ENCODE peak calls at places on chromosomes 5 and 9, in ten cellular contexts. One of them, this sample, is unnamed.

GRCh38 chr5:57172466-57172961 is 1.3 kb upstream of the GPBP1 start:
- DNase-seq in HepG2: no peak
- DNase-seq in H1: no peak
- DNase-seq in upper lobe of left lung: peak
- DNase-seq in transverse colon: no peak
- DNase-seq in stomach: no peak
- DNase-seq in HCT116: no peak
- DNase-seq in vagina: no peak
- DNase-seq in endothelial cell of umbilical vein: peak
- DNase-seq in spleen: no peak
- DNase-seq in this sample: no peak

GRCh38 chr9:94872921-94873511 is 146.5 kb downstream of the AOPEP start:
- DNase-seq in endothelial cell of umbilical vein: peak
- DNase-seq in H1: no peak
- DNase-seq in upper lobe of left lung: no peak
- DNase-seq in HCT116: no peak
- DNase-seq in vagina: no peak
- DNase-seq in stomach: no peak
- DNase-seq in spleen: no peak
- DNase-seq in HepG2: no peak
- DNase-seq in transverse colon: no peak
- DNase-seq in this sample: no peak

GRCh38 chr5:180718810-180719453 is 20.9 kb downstream of the OR2Y1 start:
- DNase-seq in HCT116: peak
- DNase-seq in H1: no peak
- DNase-seq in stomach: no peak
- DNase-seq in transverse colon: peak
- DNase-seq in endothelial cell of umbilical vein: peak
- DNase-seq in spleen: no peak
- DNase-seq in upper lobe of left lung: no peak
- DNase-seq in vagina: no peak
- DNase-seq in HepG2: peak
- DNase-seq in this sample: no peak

GRCh38 chr9:17394868-17395488 is 183.9 kb upstream of the SH3GL2 start:
- DNase-seq in spleen: no peak
- DNase-seq in endothelial cell of umbilical vein: no peak
- DNase-seq in HCT116: no peak
- DNase-seq in vagina: no peak
- DNase-seq in upper lobe of left lung: no peak
- DNase-seq in stomach: no peak
- DNase-seq in H1: no peak
- DNase-seq in transverse colon: no peak
- DNase-seq in HepG2: no peak
- DNase-seq in this sample: no peak

GRCh38 chr5:72956324-72957140 is 691 bp downstream of the FCHO2 start:
- DNase-seq in H1: peak
- DNase-seq in endothelial cell of umbilical vein: peak
- DNase-seq in upper lobe of left lung: peak
- DNase-seq in transverse colon: peak
- DNase-seq in stomach: peak
- DNase-seq in vagina: no peak
- DNase-seq in spleen: peak
- DNase-seq in HepG2: peak
- DNase-seq in HCT116: no peak
- DNase-seq in this sample: peak

GRCh38 chr5:125291447-125291846 is 545.0 kb upstream of the ZNF608 start:
- DNase-seq in H1: no peak
- DNase-seq in spleen: no peak
- DNase-seq in transverse colon: no peak
- DNase-seq in upper lobe of left lung: no peak
- DNase-seq in vagina: no peak
- DNase-seq in stomach: no peak
- DNase-seq in HCT116: no peak
- DNase-seq in endothelial cell of umbilical vein: no peak
- DNase-seq in HepG2: no peak
- DNase-seq in this sample: no peak

GRCh38 chr5:73119492-73120157 is 750 bp upstream of the TMEM171 start:
- DNase-seq in stomach: peak
- DNase-seq in upper lobe of left lung: peak
- DNase-seq in vagina: no peak
- DNase-seq in HepG2: no peak
- DNase-seq in endothelial cell of umbilical vein: peak
- DNase-seq in H1: peak
- DNase-seq in transverse colon: peak
- DNase-seq in HCT116: no peak
- DNase-seq in spleen: peak
- DNase-seq in this sample: no peak

GRCh38 chr9:33288828-33289483 is 1.4 kb upstream of the NFX1 start:
- DNase-seq in endothelial cell of umbilical vein: no peak
- DNase-seq in upper lobe of left lung: no peak
- DNase-seq in transverse colon: peak
- DNase-seq in H1: no peak
- DNase-seq in spleen: peak
- DNase-seq in HepG2: no peak
- DNase-seq in vagina: no peak
- DNase-seq in HCT116: no peak
- DNase-seq in stomach: no peak
- DNase-seq in this sample: no peak

GRCh38 chr5:109650451-109650850 is 39.3 kb upstream of the MAN2A1 start:
- DNase-seq in upper lobe of left lung: no peak
- DNase-seq in endothelial cell of umbilical vein: no peak
- DNase-seq in transverse colon: no peak
- DNase-seq in vagina: no peak
- DNase-seq in stomach: no peak
- DNase-seq in spleen: no peak
- DNase-seq in HCT116: no peak
- DNase-seq in HepG2: no peak
- DNase-seq in H1: no peak
- DNase-seq in this sample: no peak

GRCh38 chr5:150258126-150258525 is 31.4 kb downstream of the CAMK2A start:
- DNase-seq in H1: no peak
- DNase-seq in endothelial cell of umbilical vein: no peak
- DNase-seq in vagina: no peak
- DNase-seq in spleen: no peak
- DNase-seq in transverse colon: no peak
- DNase-seq in stomach: no peak
- DNase-seq in upper lobe of left lung: no peak
- DNase-seq in HCT116: no peak
- DNase-seq in HepG2: no peak
- DNase-seq in this sample: no peak

GRCh38 chr5:115389799-115390382 is 93.4 kb upstream of the CCDC112 start:
- DNase-seq in transverse colon: no peak
- DNase-seq in endothelial cell of umbilical vein: no peak
- DNase-seq in upper lobe of left lung: peak
- DNase-seq in H1: peak
- DNase-seq in HepG2: no peak
- DNase-seq in HCT116: no peak
- DNase-seq in stomach: peak
- DNase-seq in spleen: peak
- DNase-seq in vagina: no peak
- DNase-seq in this sample: no peak

GRCh38 chr9:23643656-23644258 is 182.3 kb downstream of the ELAVL2 start:
- DNase-seq in HepG2: no peak
- DNase-seq in endothelial cell of umbilical vein: no peak
- DNase-seq in vagina: no peak
- DNase-seq in HCT116: no peak
- DNase-seq in upper lobe of left lung: no peak
- DNase-seq in spleen: no peak
- DNase-seq in stomach: no peak
- DNase-seq in H1: no peak
- DNase-seq in transverse colon: no peak
- DNase-seq in this sample: no peak

GRCh38 chr9:98118640-98119601 is at the start of gene TRIM14:
- DNase-seq in vagina: no peak
- DNase-seq in stomach: peak
- DNase-seq in HCT116: peak
- DNase-seq in endothelial cell of umbilical vein: peak
- DNase-seq in H1: peak
- DNase-seq in spleen: peak
- DNase-seq in transverse colon: peak
- DNase-seq in HepG2: peak
- DNase-seq in upper lobe of left lung: peak
- DNase-seq in this sample: peak
- TF ChIP-seq POLR2A in vagina: no peak
- TF ChIP-seq POLR2A in stomach: no peak
- TF ChIP-seq POLR2A in HCT116: no peak
- TF ChIP-seq POLR2A in endothelial cell of umbilical vein: no peak
- TF ChIP-seq POLR2A in H1: no peak
- TF ChIP-seq POLR2A in spleen: no peak
- TF ChIP-seq POLR2A in transverse colon: peak
- TF ChIP-seq POLR2A in HepG2: peak
- TF ChIP-seq POLR2A in upper lobe of left lung: no peak
- TF ChIP-seq POLR2A in this sample: no peak

GRCh38 chr9:91428927-91429351 is 5.3 kb upstream of the NFIL3 start:
- DNase-seq in upper lobe of left lung: peak
- DNase-seq in H1: no peak
- DNase-seq in endothelial cell of umbilical vein: no peak
- DNase-seq in HCT116: no peak
- DNase-seq in spleen: no peak
- DNase-seq in HepG2: no peak
- DNase-seq in stomach: no peak
- DNase-seq in vagina: no peak
- DNase-seq in transverse colon: no peak
- DNase-seq in this sample: no peak
- TF ChIP-seq POLR2AphosphoS5 in upper lobe of left lung: no peak
- TF ChIP-seq POLR2AphosphoS5 in H1: no peak
- TF ChIP-seq POLR2AphosphoS5 in endothelial cell of umbilical vein: no peak
- TF ChIP-seq POLR2AphosphoS5 in HCT116: no peak
- TF ChIP-seq POLR2AphosphoS5 in spleen: no peak
- TF ChIP-seq POLR2AphosphoS5 in HepG2: no peak
- TF ChIP-seq POLR2AphosphoS5 in stomach: no peak
- TF ChIP-seq POLR2AphosphoS5 in vagina: no peak
- TF ChIP-seq POLR2AphosphoS5 in transverse colon: peak
- TF ChIP-seq POLR2AphosphoS5 in this sample: no peak

DNA sequence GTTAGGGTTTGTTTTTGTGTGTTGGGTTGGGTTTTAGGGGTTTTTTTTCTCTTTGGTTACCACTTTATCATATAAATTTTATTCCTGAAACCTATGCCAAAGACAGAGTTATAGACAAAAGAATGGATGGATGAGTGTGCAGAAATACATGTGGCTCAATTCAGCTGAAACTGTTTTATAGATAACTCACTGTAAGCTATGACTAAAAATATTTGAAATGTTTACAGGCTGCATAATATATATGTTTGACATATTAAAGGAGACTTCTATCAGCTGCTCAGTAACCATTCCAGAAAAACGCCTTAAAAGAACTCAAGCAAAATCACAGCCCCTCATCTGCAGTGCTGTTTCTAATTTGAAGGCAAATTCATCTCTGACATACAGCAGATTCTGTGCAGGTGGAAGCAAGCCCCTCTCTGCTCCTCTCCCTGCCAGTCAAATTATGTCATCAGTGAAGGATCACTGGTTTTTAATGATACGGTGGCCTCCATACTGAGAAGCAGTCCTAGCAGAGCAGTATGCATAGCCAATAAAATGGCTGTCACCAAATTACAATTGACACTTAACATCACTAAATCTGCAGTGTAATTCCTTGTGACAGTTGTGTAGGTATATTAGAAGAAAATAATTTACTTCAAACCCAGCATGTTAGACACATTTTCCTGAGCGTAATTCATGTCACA is 301.6 kb downstream of the NR2F1-AS1 start:
- DNase-seq in vagina: no peak
- DNase-seq in HepG2: no peak
- DNase-seq in endothelial cell of umbilical vein: no peak
- DNase-seq in H1: no peak
- DNase-seq in stomach: no peak
- DNase-seq in spleen: no peak
- DNase-seq in upper lobe of left lung: no peak
- DNase-seq in transverse colon: no peak
- DNase-seq in HCT116: no peak
- DNase-seq in this sample: no peak
- H3K27ac ChIP-seq in vagina: no peak
- H3K27ac ChIP-seq in HepG2: no peak
- H3K27ac ChIP-seq in endothelial cell of umbilical vein: no peak
- H3K27ac ChIP-seq in H1: no peak
- H3K27ac ChIP-seq in stomach: no peak
- H3K27ac ChIP-seq in spleen: no peak
- H3K27ac ChIP-seq in upper lobe of left lung: no peak
- H3K27ac ChIP-seq in transverse colon: no peak
- H3K27ac ChIP-seq in HCT116: no peak
- H3K27ac ChIP-seq in this sample: no peak

GRCh38 chr5:78308689-78309088 is 14.2 kb upstream of the AP3B1 start:
- DNase-seq in HepG2: no peak
- DNase-seq in endothelial cell of umbilical vein: no peak
- DNase-seq in vagina: no peak
- DNase-seq in H1: no peak
- DNase-seq in HCT116: no peak
- DNase-seq in upper lobe of left lung: no peak
- DNase-seq in transverse colon: no peak
- DNase-seq in spleen: no peak
- DNase-seq in stomach: no peak
- DNase-seq in this sample: no peak
- TF ChIP-seq POLR2A in HepG2: no peak
- TF ChIP-seq POLR2A in endothelial cell of umbilical vein: no peak
- TF ChIP-seq POLR2A in vagina: no peak
- TF ChIP-seq POLR2A in H1: no peak
- TF ChIP-seq POLR2A in HCT116: no peak
- TF ChIP-seq POLR2A in upper lobe of left lung: no peak
- TF ChIP-seq POLR2A in transverse colon: no peak
- TF ChIP-seq POLR2A in spleen: no peak
- TF ChIP-seq POLR2A in stomach: no peak
- TF ChIP-seq POLR2A in this sample: no peak

DNA sequence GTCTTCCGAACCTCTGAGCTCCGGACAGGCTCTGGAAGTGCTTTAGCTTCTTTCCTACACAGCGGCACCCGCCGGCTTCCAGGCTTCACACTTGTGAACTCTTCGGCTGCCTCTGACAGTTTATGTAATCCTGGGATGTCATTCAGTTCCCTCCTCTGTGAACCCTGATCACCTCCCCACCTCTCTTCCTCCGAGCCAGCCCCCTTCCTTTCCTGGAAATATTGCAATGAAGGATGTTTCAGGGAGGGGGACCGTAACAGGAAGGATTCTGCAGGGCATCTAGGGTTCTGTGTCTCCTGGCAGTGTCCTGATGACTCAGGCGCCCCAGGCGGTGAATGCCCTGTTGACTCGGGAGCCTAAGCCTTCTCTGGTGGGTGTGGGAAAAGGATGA is at the start of gene CD14:
- DNase-seq in H1: no peak
- DNase-seq in spleen: peak
- DNase-seq in HepG2: peak
- DNase-seq in vagina: no peak
- DNase-seq in transverse colon: peak
- DNase-seq in HCT116: no peak
- DNase-seq in upper lobe of left lung: peak
- DNase-seq in stomach: peak
- DNase-seq in endothelial cell of umbilical vein: no peak
- DNase-seq in this sample: peak
- TF ChIP-seq POLR2AphosphoS5 in H1: no peak
- TF ChIP-seq POLR2AphosphoS5 in spleen: no peak
- TF ChIP-seq POLR2AphosphoS5 in HepG2: no peak
- TF ChIP-seq POLR2AphosphoS5 in vagina: no peak
- TF ChIP-seq POLR2AphosphoS5 in transverse colon: no peak
- TF ChIP-seq POLR2AphosphoS5 in HCT116: no peak
- TF ChIP-seq POLR2AphosphoS5 in upper lobe of left lung: peak
- TF ChIP-seq POLR2AphosphoS5 in stomach: no peak
- TF ChIP-seq POLR2AphosphoS5 in endothelial cell of umbilical vein: no peak
- TF ChIP-seq POLR2AphosphoS5 in this sample: no peak

This sample was measured in breast epithelium.